ENCODE peak calls at places on chromosomes 4 and X, in seven cellular contexts. X is K562, M is GM12878, E is HepG2, F is SK-N-SH, I is HCT116, B is H1. D is an unnamed sample.

GRCh38 chrX:9995855-9996339 is 28.7 kb downstream of the CLDN34 start:
- DNase-seq in X (peak), M (no peak), E (peak), F (peak), I (peak), B (peak), D (peak)

GRCh38 chr4:97235516-97235915 is 907.8 kb downstream of the STPG2 start:
- DNase-seq in X (no peak), M (no peak), E (no peak), F (peak), I (no peak), B (no peak), D (no peak)

GRCh38 chr4:78553526-78554060 is 2.0 kb downstream of the ANXA3 start:
- DNase-seq in X (no peak), M (no peak), E (peak), F (no peak), I (no peak), B (no peak), D (no peak)

GRCh38 chr4:184450045-184450444 is 24.3 kb downstream of the IRF2 start:
- DNase-seq in X (no peak), M (no peak), E (no peak), F (no peak), I (no peak), B (no peak), D (no peak)

GRCh38 chrX:56726609-56727008 is 2.4 kb upstream of the NBDY start:
- DNase-seq in X (peak), M (no peak), E (peak), F (peak), I (no peak), B (no peak), D (no peak)

GRCh38 chr4:107794001-107794400 is 30.7 kb upstream of the SGMS2 start:
- DNase-seq in X (no peak), M (no peak), E (no peak), F (no peak), I (no peak), B (no peak), D (no peak)

GRCh38 chr4:100754741-100755140 is 236.9 kb upstream of the EMCN start:
- DNase-seq in X (no peak), M (no peak), E (no peak), F (no peak), I (no peak), B (no peak), D (no peak)

GRCh38 chr4:7377223-7377865 is 57.4 kb downstream of the PSAPL1 start:
- DNase-seq in X (no peak), M (no peak), E (no peak), F (peak), I (no peak), B (no peak), D (no peak)

GRCh38 chr4:3495341-3495975 is 32.4 kb downstream of the DOK7 start:
- DNase-seq in X (no peak), M (no peak), E (no peak), F (no peak), I (no peak), B (no peak), D (no peak)

GRCh38 chr4:131644619-131645018 is 1504.5 kb upstream of the PCDH10 start:
- DNase-seq in X (no peak), M (no peak), E (peak), F (peak), I (peak), B (peak), D (peak)

GRCh38 chr4:10082459-10083272 is 33.9 kb downstream of the WDR1 start:
- DNase-seq in X (no peak), M (no peak), E (no peak), F (no peak), I (no peak), B (no peak), D (no peak)

GRCh38 chr4:124290678-124291077 is 421.9 kb downstream of the ANKRD50 start:
- DNase-seq in X (no peak), M (no peak), E (no peak), F (no peak), I (no peak), B (no peak), D (no peak)

GRCh38 chr4:120446051-120446567 is 379.5 kb upstream of the MAD2L1 start:
- DNase-seq in X (no peak), M (no peak), E (no peak), F (no peak), I (no peak), B (no peak), D (no peak)

GRCh38 chr4:120440730-120441129 is 374.1 kb upstream of the MAD2L1 start:
- DNase-seq in X (no peak), M (no peak), E (no peak), F (no peak), I (no peak), B (no peak), D (no peak)

GRCh38 chr4:120443111-120443510 is 376.5 kb upstream of the MAD2L1 start:
- DNase-seq in X (no peak), M (no peak), E (no peak), F (no peak), I (no peak), B (no peak), D (no peak)
- TF ChIP-seq JUND in X (no peak), M (no peak), E (no peak), F (no peak), I (no peak), B (no peak), D (no peak)

DNA sequence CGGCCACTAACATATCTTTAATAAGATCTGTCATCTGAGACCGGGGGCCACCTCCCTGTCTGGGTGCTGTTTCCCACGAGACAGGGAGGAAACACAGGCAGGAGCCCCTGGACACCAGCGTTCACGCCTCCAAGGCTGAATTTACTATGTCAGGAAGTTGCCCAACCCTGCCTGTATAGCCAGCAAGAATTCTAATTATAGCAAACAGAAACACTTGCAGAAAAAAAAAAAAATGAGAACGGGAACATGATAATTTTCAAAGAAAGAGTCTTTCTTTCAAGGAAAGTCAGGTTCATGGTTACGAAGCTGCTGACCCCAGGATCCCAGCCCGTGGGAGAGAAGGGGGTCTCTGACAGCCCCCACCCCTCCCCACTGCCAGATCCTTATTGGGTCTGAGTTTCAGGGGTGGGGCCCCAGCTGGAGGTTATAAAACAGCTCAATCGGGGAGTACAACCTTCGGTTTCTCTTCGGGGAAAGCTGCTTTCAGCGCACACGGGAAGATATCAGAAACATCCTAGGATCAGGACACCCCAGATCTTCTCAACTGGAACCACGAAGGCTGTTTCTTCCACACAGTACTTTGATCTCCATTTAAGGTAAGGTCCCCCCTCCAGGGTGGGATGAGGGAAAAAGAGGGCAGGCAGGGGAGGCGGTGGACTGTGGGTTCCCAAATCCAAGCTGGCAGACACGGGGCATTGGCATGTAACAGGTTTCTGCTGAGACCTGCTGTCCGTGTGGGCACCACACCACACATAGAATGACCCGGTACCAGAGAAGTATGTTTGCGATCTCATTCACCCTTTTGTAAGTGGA is at the start of gene IL3RA:
- DNase-seq in X (no peak), M (peak), E (no peak), F (no peak), I (no peak), B (no peak), D (no peak)
- TF ChIP-seq JUND in X (no peak), M (no peak), E (no peak), F (no peak), I (no peak), B (no peak), D (no peak)

DNA sequence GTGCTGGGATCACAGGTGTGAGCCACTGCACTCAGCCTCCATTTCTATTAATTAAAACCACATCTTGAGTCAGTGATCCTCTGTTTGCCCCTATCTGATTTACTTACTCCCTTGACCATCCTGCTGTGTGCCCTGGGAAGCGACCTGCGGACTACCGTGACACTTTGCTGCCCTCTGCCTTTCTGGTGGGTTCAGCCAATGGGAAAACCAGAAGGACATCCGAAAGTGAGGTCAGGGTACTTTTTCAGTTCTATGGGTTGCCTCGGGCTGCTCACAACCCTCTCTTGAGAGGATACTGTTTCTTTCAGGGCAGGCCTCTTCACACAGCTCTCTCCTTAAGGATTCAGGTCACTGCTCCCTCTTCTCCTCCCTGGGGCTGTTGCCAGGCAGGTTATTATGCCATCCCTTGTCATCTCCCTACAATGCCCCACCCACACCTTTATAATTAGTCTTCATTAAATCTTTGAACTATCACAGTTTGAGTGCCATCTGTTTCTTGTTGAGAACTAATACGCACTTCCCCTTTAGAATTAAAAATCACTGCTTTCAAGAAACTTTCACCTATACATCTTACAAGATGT is 21.4 kb downstream of the PLAC8 start:
- DNase-seq in X (no peak), M (no peak), E (no peak), F (peak), I (no peak), B (no peak), D (no peak)
- TF ChIP-seq JUND in X (no peak), M (no peak), E (no peak), F (no peak), I (no peak), B (no peak), D (no peak)

GRCh38 chrX:14956813-14957212 is 83.6 kb downstream of the MOSPD2 start:
- DNase-seq in X (no peak), M (no peak), E (no peak), F (no peak), I (no peak), B (no peak), D (no peak)
- TF ChIP-seq JUND in X (no peak), M (no peak), E (no peak), F (no peak), I (no peak), B (no peak), D (no peak)

GRCh38 chr4:168713193-168713592 is 216.3 kb downstream of the PALLD start:
- DNase-seq in X (no peak), M (no peak), E (no peak), F (no peak), I (no peak), B (no peak), D (no peak)
- TF ChIP-seq JUND in X (no peak), M (no peak), E (no peak), F (no peak), I (no peak), B (no peak), D (no peak)

DNA sequence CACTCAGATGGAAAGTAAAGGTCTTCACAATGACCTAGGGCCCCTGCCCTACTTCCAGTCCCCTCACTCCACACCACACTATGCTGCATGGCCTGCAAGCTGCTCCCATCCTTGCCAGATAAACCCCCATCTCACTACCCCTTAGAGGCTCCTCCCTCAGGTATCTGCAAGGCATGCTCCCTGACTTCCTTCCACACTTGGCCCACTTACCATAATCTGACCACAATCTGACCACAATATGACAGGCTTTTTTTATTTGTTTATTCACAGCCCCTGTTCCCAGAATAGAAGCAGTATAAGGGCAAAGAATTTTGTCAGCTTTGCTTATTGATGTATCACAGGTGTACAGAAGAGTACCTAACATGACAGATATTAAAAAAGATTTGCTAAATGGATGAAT is 124.7 kb downstream of the CAMK2D start:
- DNase-seq in X (peak), M (no peak), E (no peak), F (no peak), I (no peak), B (no peak), D (no peak)
- TF ChIP-seq JUND in X (no peak), M (no peak), E (no peak), F (peak), I (no peak), B (no peak), D (no peak)

GRCh38 chrX:50971390-50971789 is 60.9 kb downstream of the BMP15 start:
- DNase-seq in X (no peak), M (no peak), E (no peak), F (no peak), I (peak), B (no peak), D (no peak)

GRCh38 chrX:50962156-50962555 is 51.6 kb downstream of the BMP15 start:
- DNase-seq in X (no peak), M (no peak), E (no peak), F (no peak), I (no peak), B (no peak), D (no peak)

GRCh38 chrX:50973199-50973598 is 62.7 kb downstream of the BMP15 start:
- DNase-seq in X (no peak), M (no peak), E (no peak), F (no peak), I (no peak), B (no peak), D (no peak)

GRCh38 chrX:50967734-50968133 is 57.2 kb downstream of the BMP15 start:
- DNase-seq in X (no peak), M (no peak), E (no peak), F (no peak), I (no peak), B (no peak), D (no peak)
- TF ChIP-seq JUND in X (no peak), M (no peak), E (no peak), F (no peak), I (no peak), B (no peak), D (no peak)

D was measured in T47D.